ENCODE peak calls at places on chromosomes 12 and 14, in nine cellular contexts. One of them, this sample, is unnamed.

GRCh38 chr12:98417303-98417702 is 98.1 kb upstream of the TMPO start:
- DNase-seq in LHCN-M2: no peak
- DNase-seq in GM04504: no peak
- DNase-seq in activated CD8-positive, alpha-beta memory T cell treated with anti-CD3 and anti-CD28 coated beads for 24 hours: no peak
- DNase-seq in AG10803: peak
- DNase-seq in spleen: no peak
- DNase-seq in HFF-Myc: no peak
- DNase-seq in endothelial cell: no peak
- DNase-seq in adrenal gland: no peak
- DNase-seq in this sample: no peak

GRCh38 chr14:94129111-94129757 is at the start of gene IFI27L2:
- DNase-seq in AG10803: peak
- DNase-seq in LHCN-M2: peak
- DNase-seq in spleen: peak
- DNase-seq in adrenal gland: peak
- DNase-seq in endothelial cell: peak
- DNase-seq in HFF-Myc: no peak
- DNase-seq in GM04504: peak
- DNase-seq in activated CD8-positive, alpha-beta memory T cell treated with anti-CD3 and anti-CD28 coated beads for 24 hours: peak
- DNase-seq in this sample: peak

GRCh38 chr12:16939871-16940306 is 333.9 kb upstream of the LMO3 start:
- DNase-seq in adrenal gland: no peak
- DNase-seq in LHCN-M2: peak
- DNase-seq in GM04504: no peak
- DNase-seq in spleen: no peak
- DNase-seq in HFF-Myc: peak
- DNase-seq in activated CD8-positive, alpha-beta memory T cell treated with anti-CD3 and anti-CD28 coated beads for 24 hours: no peak
- DNase-seq in endothelial cell: peak
- DNase-seq in AG10803: peak
- DNase-seq in this sample: peak

GRCh38 chr12:91009319-91009950 is 4.7 kb upstream of the EPYC start:
- DNase-seq in HFF-Myc: no peak
- DNase-seq in endothelial cell: no peak
- DNase-seq in spleen: no peak
- DNase-seq in activated CD8-positive, alpha-beta memory T cell treated with anti-CD3 and anti-CD28 coated beads for 24 hours: no peak
- DNase-seq in LHCN-M2: peak
- DNase-seq in GM04504: no peak
- DNase-seq in AG10803: no peak
- DNase-seq in adrenal gland: no peak
- DNase-seq in this sample: no peak

GRCh38 chr12:101819467-101819866 is 11.3 kb downstream of the GNPTAB start:
- DNase-seq in activated CD8-positive, alpha-beta memory T cell treated with anti-CD3 and anti-CD28 coated beads for 24 hours: no peak
- DNase-seq in GM04504: no peak
- DNase-seq in LHCN-M2: peak
- DNase-seq in AG10803: no peak
- DNase-seq in HFF-Myc: no peak
- DNase-seq in adrenal gland: no peak
- DNase-seq in endothelial cell: no peak
- DNase-seq in spleen: no peak
- DNase-seq in this sample: no peak

GRCh38 chr12:28443337-28443736 is 253.1 kb downstream of the CCDC91 start:
- DNase-seq in HFF-Myc: no peak
- DNase-seq in GM04504: no peak
- DNase-seq in spleen: no peak
- DNase-seq in endothelial cell: no peak
- DNase-seq in LHCN-M2: no peak
- DNase-seq in AG10803: no peak
- DNase-seq in activated CD8-positive, alpha-beta memory T cell treated with anti-CD3 and anti-CD28 coated beads for 24 hours: no peak
- DNase-seq in adrenal gland: no peak
- DNase-seq in this sample: no peak

GRCh38 chr14:74402264-74403251 is 23.5 kb downstream of the SYNDIG1L start:
- DNase-seq in AG10803: no peak
- DNase-seq in adrenal gland: no peak
- DNase-seq in spleen: peak
- DNase-seq in GM04504: no peak
- DNase-seq in LHCN-M2: no peak
- DNase-seq in endothelial cell: no peak
- DNase-seq in HFF-Myc: no peak
- DNase-seq in activated CD8-positive, alpha-beta memory T cell treated with anti-CD3 and anti-CD28 coated beads for 24 hours: no peak
- DNase-seq in this sample: no peak

GRCh38 chr12:130118181-130118580 is 44.1 kb upstream of the FZD10 start:
- DNase-seq in endothelial cell: no peak
- DNase-seq in GM04504: no peak
- DNase-seq in HFF-Myc: no peak
- DNase-seq in activated CD8-positive, alpha-beta memory T cell treated with anti-CD3 and anti-CD28 coated beads for 24 hours: no peak
- DNase-seq in AG10803: no peak
- DNase-seq in LHCN-M2: no peak
- DNase-seq in spleen: peak
- DNase-seq in adrenal gland: no peak
- DNase-seq in this sample: no peak

GRCh38 chr12:122965851-122966742 is at the start of gene ABCB9:
- DNase-seq in activated CD8-positive, alpha-beta memory T cell treated with anti-CD3 and anti-CD28 coated beads for 24 hours: peak
- DNase-seq in HFF-Myc: no peak
- DNase-seq in spleen: peak
- DNase-seq in endothelial cell: peak
- DNase-seq in AG10803: peak
- DNase-seq in LHCN-M2: peak
- DNase-seq in GM04504: peak
- DNase-seq in adrenal gland: peak
- DNase-seq in this sample: peak

GRCh38 chr14:60508707-60509437 is at the start of gene SIX6:
- DNase-seq in HFF-Myc: no peak
- DNase-seq in endothelial cell: peak
- DNase-seq in adrenal gland: no peak
- DNase-seq in activated CD8-positive, alpha-beta memory T cell treated with anti-CD3 and anti-CD28 coated beads for 24 hours: peak
- DNase-seq in spleen: no peak
- DNase-seq in AG10803: peak
- DNase-seq in GM04504: no peak
- DNase-seq in LHCN-M2: peak
- DNase-seq in this sample: peak

GRCh38 chr12:67885370-67886169 is 103.7 kb upstream of the IFNG-AS1 start:
- DNase-seq in LHCN-M2: peak
- DNase-seq in AG10803: peak
- DNase-seq in spleen: no peak
- DNase-seq in HFF-Myc: no peak
- DNase-seq in endothelial cell: no peak
- DNase-seq in activated CD8-positive, alpha-beta memory T cell treated with anti-CD3 and anti-CD28 coated beads for 24 hours: no peak
- DNase-seq in GM04504: no peak
- DNase-seq in adrenal gland: no peak
- DNase-seq in this sample: no peak

GRCh38 chr12:64730585-64730964 is 28.6 kb downstream of the GNS start:
- DNase-seq in endothelial cell: no peak
- DNase-seq in spleen: no peak
- DNase-seq in AG10803: no peak
- DNase-seq in adrenal gland: no peak
- DNase-seq in activated CD8-positive, alpha-beta memory T cell treated with anti-CD3 and anti-CD28 coated beads for 24 hours: no peak
- DNase-seq in GM04504: no peak
- DNase-seq in HFF-Myc: no peak
- DNase-seq in LHCN-M2: no peak
- DNase-seq in this sample: no peak

GRCh38 chr14:100810435-100810834 is 15.5 kb upstream of the MEG3 start:
- DNase-seq in GM04504: no peak
- DNase-seq in LHCN-M2: peak
- DNase-seq in HFF-Myc: no peak
- DNase-seq in AG10803: no peak
- DNase-seq in spleen: no peak
- DNase-seq in activated CD8-positive, alpha-beta memory T cell treated with anti-CD3 and anti-CD28 coated beads for 24 hours: no peak
- DNase-seq in adrenal gland: no peak
- DNase-seq in endothelial cell: no peak
- DNase-seq in this sample: no peak

GRCh38 chr12:3315201-3315661 is 175.8 kb upstream of the PRMT8 start:
- DNase-seq in AG10803: peak
- DNase-seq in adrenal gland: no peak
- DNase-seq in endothelial cell: no peak
- DNase-seq in activated CD8-positive, alpha-beta memory T cell treated with anti-CD3 and anti-CD28 coated beads for 24 hours: no peak
- DNase-seq in HFF-Myc: no peak
- DNase-seq in GM04504: no peak
- DNase-seq in LHCN-M2: peak
- DNase-seq in spleen: no peak
- DNase-seq in this sample: no peak

GRCh38 chr12:12883369-12884001 is 7.9 kb upstream of the GPRC5A start:
- DNase-seq in adrenal gland: no peak
- DNase-seq in endothelial cell: no peak
- DNase-seq in AG10803: no peak
- DNase-seq in LHCN-M2: peak
- DNase-seq in HFF-Myc: no peak
- DNase-seq in GM04504: no peak
- DNase-seq in activated CD8-positive, alpha-beta memory T cell treated with anti-CD3 and anti-CD28 coated beads for 24 hours: no peak
- DNase-seq in spleen: no peak
- DNase-seq in this sample: no peak

GRCh38 chr12:48422060-48422459 is 50.3 kb upstream of the ANP32D start:
- DNase-seq in GM04504: no peak
- DNase-seq in activated CD8-positive, alpha-beta memory T cell treated with anti-CD3 and anti-CD28 coated beads for 24 hours: no peak
- DNase-seq in LHCN-M2: no peak
- DNase-seq in HFF-Myc: no peak
- DNase-seq in adrenal gland: no peak
- DNase-seq in AG10803: no peak
- DNase-seq in spleen: no peak
- DNase-seq in endothelial cell: no peak
- DNase-seq in this sample: no peak

GRCh38 chr12:57091633-57092528 is 3.0 kb downstream of the NAB2 start:
- DNase-seq in endothelial cell: no peak
- DNase-seq in activated CD8-positive, alpha-beta memory T cell treated with anti-CD3 and anti-CD28 coated beads for 24 hours: no peak
- DNase-seq in spleen: no peak
- DNase-seq in adrenal gland: no peak
- DNase-seq in HFF-Myc: no peak
- DNase-seq in AG10803: no peak
- DNase-seq in LHCN-M2: no peak
- DNase-seq in GM04504: no peak
- DNase-seq in this sample: no peak

GRCh38 chr14:74697543-74697942 is 15.3 kb downstream of the AREL1 start:
- DNase-seq in HFF-Myc: no peak
- DNase-seq in GM04504: peak
- DNase-seq in endothelial cell: no peak
- DNase-seq in LHCN-M2: peak
- DNase-seq in adrenal gland: no peak
- DNase-seq in activated CD8-positive, alpha-beta memory T cell treated with anti-CD3 and anti-CD28 coated beads for 24 hours: no peak
- DNase-seq in AG10803: peak
- DNase-seq in spleen: no peak
- DNase-seq in this sample: no peak

GRCh38 chr14:51109651-51110050 is 14.7 kb upstream of the TRIM9 start:
- DNase-seq in spleen: no peak
- DNase-seq in HFF-Myc: no peak
- DNase-seq in adrenal gland: no peak
- DNase-seq in GM04504: no peak
- DNase-seq in LHCN-M2: no peak
- DNase-seq in endothelial cell: no peak
- DNase-seq in AG10803: no peak
- DNase-seq in activated CD8-positive, alpha-beta memory T cell treated with anti-CD3 and anti-CD28 coated beads for 24 hours: no peak
- DNase-seq in this sample: no peak

GRCh38 chr14:47744155-47744554 is 68.8 kb upstream of the MDGA2 start:
- DNase-seq in GM04504: no peak
- DNase-seq in endothelial cell: no peak
- DNase-seq in AG10803: no peak
- DNase-seq in spleen: no peak
- DNase-seq in LHCN-M2: no peak
- DNase-seq in HFF-Myc: no peak
- DNase-seq in activated CD8-positive, alpha-beta memory T cell treated with anti-CD3 and anti-CD28 coated beads for 24 hours: no peak
- DNase-seq in adrenal gland: no peak
- DNase-seq in this sample: no peak

GRCh38 chr12:65155784-65156183 is 13.6 kb upstream of the LEMD3 start:
- DNase-seq in spleen: no peak
- DNase-seq in activated CD8-positive, alpha-beta memory T cell treated with anti-CD3 and anti-CD28 coated beads for 24 hours: no peak
- DNase-seq in AG10803: no peak
- DNase-seq in GM04504: no peak
- DNase-seq in LHCN-M2: no peak
- DNase-seq in endothelial cell: no peak
- DNase-seq in adrenal gland: no peak
- DNase-seq in HFF-Myc: no peak
- DNase-seq in this sample: no peak

GRCh38 chr12:87827638-87828264 is 201.4 kb downstream of the C12orf50 start:
- DNase-seq in adrenal gland: no peak
- DNase-seq in endothelial cell: no peak
- DNase-seq in AG10803: no peak
- DNase-seq in HFF-Myc: no peak
- DNase-seq in spleen: no peak
- DNase-seq in LHCN-M2: peak
- DNase-seq in GM04504: no peak
- DNase-seq in activated CD8-positive, alpha-beta memory T cell treated with anti-CD3 and anti-CD28 coated beads for 24 hours: no peak
- DNase-seq in this sample: peak

GRCh38 chr14:27184371-27184901 is 586.6 kb upstream of the NOVA1 start:
- DNase-seq in adrenal gland: no peak
- DNase-seq in LHCN-M2: no peak
- DNase-seq in endothelial cell: no peak
- DNase-seq in HFF-Myc: no peak
- DNase-seq in spleen: no peak
- DNase-seq in AG10803: no peak
- DNase-seq in activated CD8-positive, alpha-beta memory T cell treated with anti-CD3 and anti-CD28 coated beads for 24 hours: no peak
- DNase-seq in GM04504: no peak
- DNase-seq in this sample: peak

GRCh38 chr12:13595536-13596450 is 385.6 kb downstream of the GRIN2B start:
- DNase-seq in GM04504: no peak
- DNase-seq in activated CD8-positive, alpha-beta memory T cell treated with anti-CD3 and anti-CD28 coated beads for 24 hours: no peak
- DNase-seq in AG10803: no peak
- DNase-seq in LHCN-M2: no peak
- DNase-seq in endothelial cell: no peak
- DNase-seq in adrenal gland: no peak
- DNase-seq in HFF-Myc: no peak
- DNase-seq in spleen: no peak
- DNase-seq in this sample: no peak

GRCh38 chr12:91401190-91401589 is 218.6 kb upstream of the DCN start:
- DNase-seq in HFF-Myc: no peak
- DNase-seq in activated CD8-positive, alpha-beta memory T cell treated with anti-CD3 and anti-CD28 coated beads for 24 hours: no peak
- DNase-seq in endothelial cell: no peak
- DNase-seq in spleen: no peak
- DNase-seq in GM04504: no peak
- DNase-seq in adrenal gland: no peak
- DNase-seq in LHCN-M2: no peak
- DNase-seq in AG10803: no peak
- DNase-seq in this sample: no peak

GRCh38 chr12:94770777-94771176 is 120.4 kb upstream of the TMCC3 start:
- DNase-seq in AG10803: no peak
- DNase-seq in spleen: no peak
- DNase-seq in adrenal gland: no peak
- DNase-seq in LHCN-M2: no peak
- DNase-seq in GM04504: no peak
- DNase-seq in HFF-Myc: no peak
- DNase-seq in activated CD8-positive, alpha-beta memory T cell treated with anti-CD3 and anti-CD28 coated beads for 24 hours: no peak
- DNase-seq in endothelial cell: no peak
- DNase-seq in this sample: no peak

GRCh38 chr14:36207500-36207899 is 31.0 kb upstream of the PTCSC3 start:
- DNase-seq in AG10803: no peak
- DNase-seq in LHCN-M2: peak
- DNase-seq in endothelial cell: no peak
- DNase-seq in activated CD8-positive, alpha-beta memory T cell treated with anti-CD3 and anti-CD28 coated beads for 24 hours: no peak
- DNase-seq in GM04504: no peak
- DNase-seq in adrenal gland: no peak
- DNase-seq in spleen: no peak
- DNase-seq in HFF-Myc: no peak
- DNase-seq in this sample: no peak

GRCh38 chr14:89740241-89740640 is 214.3 kb downstream of the EFCAB11 start:
- DNase-seq in LHCN-M2: no peak
- DNase-seq in GM04504: no peak
- DNase-seq in adrenal gland: no peak
- DNase-seq in HFF-Myc: no peak
- DNase-seq in activated CD8-positive, alpha-beta memory T cell treated with anti-CD3 and anti-CD28 coated beads for 24 hours: no peak
- DNase-seq in spleen: no peak
- DNase-seq in AG10803: no peak
- DNase-seq in endothelial cell: no peak
- DNase-seq in this sample: no peak

GRCh38 chr14:62162998-62163589 is 400.9 kb downstream of the SNAPC1 start:
- DNase-seq in HFF-Myc: peak
- DNase-seq in AG10803: peak
- DNase-seq in spleen: no peak
- DNase-seq in activated CD8-positive, alpha-beta memory T cell treated with anti-CD3 and anti-CD28 coated beads for 24 hours: no peak
- DNase-seq in GM04504: no peak
- DNase-seq in endothelial cell: peak
- DNase-seq in adrenal gland: peak
- DNase-seq in LHCN-M2: peak
- DNase-seq in this sample: peak

GRCh38 chr12:90124914-90125313 is 416.3 kb upstream of the ATP2B1 start:
- DNase-seq in endothelial cell: no peak
- DNase-seq in activated CD8-positive, alpha-beta memory T cell treated with anti-CD3 and anti-CD28 coated beads for 24 hours: no peak
- DNase-seq in AG10803: no peak
- DNase-seq in adrenal gland: no peak
- DNase-seq in spleen: peak
- DNase-seq in GM04504: no peak
- DNase-seq in LHCN-M2: no peak
- DNase-seq in HFF-Myc: no peak
- DNase-seq in this sample: no peak

GRCh38 chr12:117042171-117042809 is 56.9 kb downstream of the TESC start:
- DNase-seq in AG10803: no peak
- DNase-seq in LHCN-M2: no peak
- DNase-seq in GM04504: no peak
- DNase-seq in adrenal gland: peak
- DNase-seq in HFF-Myc: no peak
- DNase-seq in endothelial cell: peak
- DNase-seq in activated CD8-positive, alpha-beta memory T cell treated with anti-CD3 and anti-CD28 coated beads for 24 hours: no peak
- DNase-seq in spleen: no peak
- DNase-seq in this sample: peak

This sample was measured in HTR-8/SVneo.